ENCODE peak calls at places on chromosomes 2 and 18, in seven cellular contexts. Q, F, L, S, I, B and P are unnamed samples.

GRCh38 chr18:59067873-59068272 is 71.8 kb upstream of the SEC11C start:
- DNase-seq in Q (peak), F (peak), L (no peak), S (no peak), I (no peak), B (peak), P (no peak)

GRCh38 chr2:201129044-201129505 is 13.1 kb downstream of the CFLAR start:
- DNase-seq in Q (peak), F (no peak), L (peak), S (no peak), I (no peak), B (peak), P (peak)

GRCh38 chr2:42569883-42570282 is 1.5 kb downstream of the MTA3 start:
- DNase-seq in Q (no peak), F (no peak), L (no peak), S (no peak), I (no peak), B (no peak), P (no peak)

GRCh38 chr2:205376071-205376470 is 306.2 kb upstream of the NRP2 start:
- DNase-seq in Q (no peak), F (no peak), L (no peak), S (no peak), I (no peak), B (no peak), P (peak)

GRCh38 chr2:160073284-160073888 is 11.0 kb upstream of the PLA2R1 start:
- DNase-seq in Q (no peak), F (no peak), L (no peak), S (no peak), I (no peak), B (no peak), P (no peak)

GRCh38 chr2:120908314-120908975 is 172.8 kb downstream of the GLI2 start:
- DNase-seq in Q (peak), F (no peak), L (no peak), S (no peak), I (no peak), B (no peak), P (no peak)

GRCh38 chr2:88658318-88658717 is 31.1 kb upstream of the EIF2AK3 start:
- DNase-seq in Q (peak), F (no peak), L (no peak), S (no peak), I (no peak), B (no peak), P (peak)

GRCh38 chr2:58532641-58533040 is 291.5 kb upstream of the FANCL start:
- DNase-seq in Q (no peak), F (no peak), L (no peak), S (no peak), I (no peak), B (no peak), P (no peak)

GRCh38 chr18:48000701-48001100 is 70.2 kb upstream of the SMAD2 start:
- DNase-seq in Q (no peak), F (no peak), L (no peak), S (no peak), I (no peak), B (no peak), P (no peak)

GRCh38 chr2:74514368-74515270 is at the start of gene TLX2:
- DNase-seq in Q (no peak), F (no peak), L (no peak), S (no peak), I (peak), B (peak), P (no peak)

GRCh38 chr2:164913640-164914346 is 41.5 kb downstream of the SLC38A11 start:
- DNase-seq in Q (peak), F (no peak), L (no peak), S (no peak), I (no peak), B (peak), P (peak)

GRCh38 chr2:55099878-55100820 is 49.9 kb upstream of the RTN4 start:
- DNase-seq in Q (peak), F (no peak), L (no peak), S (no peak), I (no peak), B (peak), P (peak)

GRCh38 chr2:145569108-145569507 is 1049.2 kb upstream of the ZEB2 start:
- DNase-seq in Q (peak), F (no peak), L (no peak), S (no peak), I (no peak), B (no peak), P (no peak)

GRCh38 chr2:177147093-177147694 is 65.4 kb upstream of the HNRNPA3 start:
- DNase-seq in Q (peak), F (no peak), L (no peak), S (no peak), I (no peak), B (peak), P (peak)

GRCh38 chr2:15352363-15352762 is 208.8 kb downstream of the NBAS start:
- DNase-seq in Q (no peak), F (no peak), L (no peak), S (no peak), I (no peak), B (no peak), P (no peak)

GRCh38 chr18:14933049-14933851 is 185.3 kb downstream of the ANKRD30B start:
- DNase-seq in Q (no peak), F (no peak), L (no peak), S (no peak), I (no peak), B (no peak), P (no peak)

GRCh38 chr18:60554961-60555360 is 182.4 kb upstream of the MC4R start:
- DNase-seq in Q (no peak), F (no peak), L (no peak), S (no peak), I (no peak), B (no peak), P (no peak)

GRCh38 chr2:112343827-112344585 is 68.6 kb downstream of the ZC3H6 start:
- DNase-seq in Q (peak), F (no peak), L (no peak), S (no peak), I (no peak), B (no peak), P (peak)

GRCh38 chr18:27879540-27879939 is 297.4 kb downstream of the CDH2 start:
- DNase-seq in Q (no peak), F (no peak), L (no peak), S (no peak), I (no peak), B (no peak), P (no peak)

GRCh38 chr18:74896390-74896991 is 298.8 kb downstream of the ZNF407 start:
- DNase-seq in Q (peak), F (peak), L (no peak), S (peak), I (no peak), B (peak), P (no peak)

GRCh38 chr2:94979406-94980375 is 45.8 kb upstream of the MAL start:
- DNase-seq in Q (no peak), F (no peak), L (no peak), S (no peak), I (no peak), B (no peak), P (no peak)

GRCh38 chr2:107936427-107937359 is 49.6 kb upstream of the SLC5A7 start:
- DNase-seq in Q (no peak), F (no peak), L (no peak), S (no peak), I (no peak), B (peak), P (no peak)

GRCh38 chr18:34709104-34709503 is 994 bp upstream of the DTNA start:
- DNase-seq in Q (peak), F (no peak), L (peak), S (no peak), I (peak), B (peak), P (peak)

GRCh38 chr2:100416397-100416938 is 1.0 kb downstream of the CHST10 start:
- DNase-seq in Q (no peak), F (no peak), L (no peak), S (no peak), I (no peak), B (no peak), P (peak)

GRCh38 chr18:3451989-3452749 is 2.2 kb downstream of the TGIF1 start:
- DNase-seq in Q (peak), F (peak), L (no peak), S (no peak), I (peak), B (peak), P (peak)

GRCh38 chr2:17959833-17960232 is 81.4 kb downstream of the KCNS3 start:
- DNase-seq in Q (no peak), F (no peak), L (no peak), S (no peak), I (no peak), B (no peak), P (no peak)

GRCh38 chr18:37335337-37335736 is 230.3 kb downstream of the CELF4 start:
- DNase-seq in Q (no peak), F (no peak), L (no peak), S (no peak), I (no peak), B (no peak), P (peak)

GRCh38 chr18:57951110-57951796 is 92.8 kb upstream of the NEDD4L start:
- DNase-seq in Q (no peak), F (no peak), L (no peak), S (no peak), I (no peak), B (no peak), P (no peak)

GRCh38 chr2:203682688-203683130 is 23.7 kb upstream of the CD28 start:
- DNase-seq in Q (peak), F (no peak), L (no peak), S (no peak), I (no peak), B (no peak), P (peak)

GRCh38 chr2:44753552-44754285 is 187.8 kb upstream of the SIX3 start:
- DNase-seq in Q (no peak), F (no peak), L (no peak), S (no peak), I (no peak), B (no peak), P (peak)

GRCh38 chr2:174631009-174631981 is 33.7 kb upstream of the WIPF1 start:
- DNase-seq in Q (peak), F (no peak), L (peak), S (no peak), I (no peak), B (no peak), P (peak)

GRCh38 chr2:18444806-18445205 is 115.6 kb downstream of the RDH14 start:
- DNase-seq in Q (no peak), F (no peak), L (no peak), S (no peak), I (no peak), B (no peak), P (no peak)

GRCh38 chr2:176167398-176167797 is 10.3 kb downstream of the HOXD3 start:
- DNase-seq in Q (no peak), F (no peak), L (no peak), S (no peak), I (no peak), B (no peak), P (peak)

GRCh38 chr2:177724398-177725287 is 332.1 kb downstream of the AGPS start:
- DNase-seq in Q (peak), F (no peak), L (peak), S (peak), I (no peak), B (peak), P (peak)

GRCh38 chr2:240881913-240882312 is 13.3 kb downstream of the AGXT start:
- DNase-seq in Q (no peak), F (no peak), L (no peak), S (no peak), I (no peak), B (no peak), P (no peak)

GRCh38 chr2:109065335-109065734 is 63.7 kb upstream of the SH3RF3 start:
- DNase-seq in Q (no peak), F (peak), L (no peak), S (no peak), I (no peak), B (no peak), P (no peak)

GRCh38 chr2:195756218-195756941 is 99.4 kb downstream of the SLC39A10 start:
- DNase-seq in Q (peak), F (no peak), L (no peak), S (peak), I (no peak), B (no peak), P (no peak)

GRCh38 chr18:59733411-59733810 is 36.2 kb upstream of the CCBE1 start:
- DNase-seq in Q (no peak), F (no peak), L (no peak), S (no peak), I (no peak), B (no peak), P (peak)

GRCh38 chr2:195768454-195768853 is 111.4 kb downstream of the SLC39A10 start:
- DNase-seq in Q (peak), F (no peak), L (no peak), S (no peak), I (no peak), B (no peak), P (no peak)

GRCh38 chr2:53424902-53425301 is 342.7 kb upstream of the CHAC2 start:
- DNase-seq in Q (no peak), F (no peak), L (no peak), S (no peak), I (no peak), B (no peak), P (no peak)

GRCh38 chr2:238706673-238707072 is 141.2 kb upstream of the TWIST2 start:
- DNase-seq in Q (no peak), F (no peak), L (no peak), S (no peak), I (no peak), B (no peak), P (no peak)
- TF ChIP-seq CTCF in Q (peak), F (peak), L (peak), S (no peak), I (no peak), B (no peak), P (peak)

GRCh38 chr2:72150961-72151356 is 3.3 kb upstream of the CYP26B1 start:
- DNase-seq in Q (no peak), F (no peak), L (no peak), S (no peak), I (no peak), B (no peak), P (no peak)

GRCh38 chr2:72148391-72148974 is 821 bp upstream of the CYP26B1 start:
- DNase-seq in Q (no peak), F (no peak), L (no peak), S (no peak), I (no peak), B (peak), P (no peak)

GRCh38 chr2:72149556-72150156 is 2.0 kb upstream of the CYP26B1 start:
- DNase-seq in Q (peak), F (no peak), L (no peak), S (no peak), I (peak), B (peak), P (no peak)

GRCh38 chr2:72148975-72149555 is 1.4 kb upstream of the CYP26B1 start:
- DNase-seq in Q (peak), F (no peak), L (no peak), S (no peak), I (peak), B (no peak), P (peak)

DNA sequence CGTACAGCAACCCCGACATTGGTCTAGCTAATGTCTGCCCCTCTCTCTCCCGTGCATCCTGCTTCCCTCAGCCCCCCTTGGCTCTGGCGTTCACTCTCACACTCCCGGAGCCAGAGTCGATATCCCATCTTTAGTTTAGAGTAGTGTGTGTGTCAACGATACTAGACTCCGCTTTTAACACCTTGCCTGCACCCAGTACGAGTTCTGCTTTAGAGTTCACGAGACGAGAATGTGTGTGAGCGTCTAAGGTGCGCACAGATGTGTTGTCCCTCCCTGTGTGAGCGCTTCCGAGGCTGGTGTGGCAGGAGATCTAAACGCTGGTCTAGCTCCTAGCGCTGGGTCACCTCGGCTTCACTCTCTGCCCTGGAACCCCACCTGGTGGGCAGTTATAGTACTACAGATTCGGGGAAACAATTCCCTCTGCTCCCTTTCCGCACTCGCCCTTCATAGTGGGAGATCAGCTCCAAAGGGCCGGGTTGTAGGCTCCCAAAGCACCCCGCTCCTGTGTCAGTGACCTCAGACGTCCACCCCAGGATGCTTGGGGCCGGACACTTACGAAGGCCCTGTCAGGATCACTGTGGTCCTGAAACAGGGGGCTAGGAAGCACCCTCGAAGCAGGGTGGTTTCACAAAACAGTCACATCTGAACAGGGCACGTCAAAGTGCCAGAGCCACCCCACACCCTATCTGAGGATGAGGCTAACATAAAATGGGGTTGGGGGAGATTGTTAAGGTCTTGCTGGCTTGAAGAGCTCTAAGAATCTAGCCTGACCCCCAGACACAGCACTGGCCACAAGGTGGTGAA is 2.7 kb upstream of the CYP26B1 start:
- DNase-seq in Q (peak), F (peak), L (peak), S (peak), I (peak), B (peak), P (peak)
- H3K4me3 ChIP-seq in Q (no peak), F (peak), L (peak), S (no peak), I (peak), B (peak), P (peak)

DNA sequence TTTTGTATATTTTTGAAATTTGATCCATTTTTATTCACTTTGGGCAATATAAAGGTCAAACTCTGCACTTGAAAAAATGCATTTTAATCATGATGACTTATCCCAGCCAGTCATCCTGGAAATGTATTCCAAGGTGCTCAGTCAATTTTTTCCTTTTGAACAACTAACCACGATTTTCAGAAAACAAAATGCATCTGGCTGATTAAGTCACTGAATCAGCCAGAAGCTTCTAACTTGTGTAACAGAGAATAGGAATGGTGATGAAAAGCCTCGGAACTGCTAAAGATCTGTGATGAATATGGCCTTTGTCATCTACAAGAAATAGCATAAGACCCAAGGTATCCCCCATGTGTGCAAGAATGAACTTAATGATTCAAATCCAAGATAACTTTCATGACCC is 572.8 kb downstream of the EPHA4 start:
- DNase-seq in Q (peak), F (no peak), L (no peak), S (no peak), I (no peak), B (no peak), P (no peak)
- TF ChIP-seq CTCF in Q (no peak), F (no peak), L (no peak), S (no peak), I (no peak), B (no peak), P (no peak)

GRCh38 chr2:119405151-119405550 is 26.5 kb upstream of the TMEM37 start:
- DNase-seq in Q (no peak), F (no peak), L (no peak), S (no peak), I (no peak), B (no peak), P (no peak)
- H3K4me3 ChIP-seq in Q (no peak), F (no peak), L (no peak), S (no peak), I (no peak), B (no peak), P (no peak)

GRCh38 chr2:101948625-101949150 is 43.1 kb upstream of the IL1R2 start:
- DNase-seq in Q (no peak), F (no peak), L (no peak), S (no peak), I (no peak), B (no peak), P (no peak)
- TF ChIP-seq CTCF in Q (no peak), F (no peak), L (no peak), S (no peak), I (no peak), B (no peak), P (no peak)